ENCODE peak calls at places on chromosomes 16 and 17, in seven cellular contexts. L, W, A, G, X, D and Z are unnamed samples.

GRCh38 chr16:67542464-67542863 is 13.8 kb downstream of the RIPOR1 start:
- DNase-seq in L (peak; percentile 86), W (no peak), A (peak; percentile 88), G (peak; percentile 81), X (peak; percentile 91), D (peak; percentile 40), Z (no peak)

GRCh38 chr16:70529051-70529777 is 5.6 kb downstream of the SF3B3 start:
- DNase-seq in L (peak; percentile 62), W (no peak), A (peak; percentile 63), G (peak; percentile 75), X (no peak), D (no peak), Z (no peak)

GRCh38 chr17:63041722-63042121 is 75.7 kb downstream of the TANC2 start:
- DNase-seq in L (no peak), W (no peak), A (no peak), G (no peak), X (no peak), D (no peak), Z (no peak)

GRCh38 chr17:859461-860195 is 77.5 kb downstream of the MRM3 start:
- DNase-seq in L (no peak), W (no peak), A (no peak), G (no peak), X (no peak), D (no peak), Z (no peak)

GRCh38 chr16:19382084-19382801 is 35.4 kb upstream of the TMC5 start:
- DNase-seq in L (no peak), W (peak; percentile 15), A (no peak), G (no peak), X (no peak), D (peak; percentile 41), Z (no peak)

GRCh38 chr17:66397486-66397885 is 95.1 kb downstream of the PRKCA start:
- DNase-seq in L (no peak), W (no peak), A (peak; percentile 19), G (no peak), X (no peak), D (no peak), Z (no peak)

GRCh38 chr16:886084-886543 is 84.7 kb downstream of the LMF1 start:
- DNase-seq in L (no peak), W (no peak), A (no peak), G (no peak), X (no peak), D (no peak), Z (no peak)

GRCh38 chr17:74960739-74961342 is 11.7 kb downstream of the HID1 start:
- DNase-seq in L (peak; percentile 94), W (no peak), A (peak; percentile 81), G (peak; percentile 73), X (peak; percentile 63), D (peak; percentile 55), Z (no peak)

GRCh38 chr16:74793571-74793970 is 19.0 kb upstream of the FA2H start:
- DNase-seq in L (no peak), W (no peak), A (no peak), G (no peak), X (no peak), D (no peak), Z (no peak)

GRCh38 chr16:62909597-62909996 is 873.4 kb upstream of the CDH8 start:
- DNase-seq in L (no peak), W (no peak), A (no peak), G (no peak), X (no peak), D (no peak), Z (no peak)

GRCh38 chr16:20166531-20167235 is 93.0 kb upstream of the GPR139 start:
- DNase-seq in L (no peak), W (no peak), A (no peak), G (no peak), X (no peak), D (no peak), Z (no peak)

GRCh38 chr17:74132354-74132753 is 71.1 kb upstream of the RPL38 start:
- DNase-seq in L (no peak), W (no peak), A (no peak), G (no peak), X (no peak), D (no peak), Z (no peak)

GRCh38 chr17:47297661-47298400 is 25.9 kb upstream of the EFCAB13 start:
- DNase-seq in L (no peak), W (no peak), A (no peak), G (no peak), X (no peak), D (no peak), Z (no peak)

GRCh38 chr17:80216473-80217456 is 3.4 kb downstream of the SGSH start:
- DNase-seq in L (no peak), W (no peak), A (no peak), G (no peak), X (no peak), D (no peak), Z (no peak)

GRCh38 chr17:78357687-78358537 is 2.0 kb downstream of the SOCS3 start:
- DNase-seq in L (no peak), W (no peak), A (no peak), G (no peak), X (no peak), D (no peak), Z (no peak)

GRCh38 chr17:75404739-75405364 is 626 bp downstream of the GRB2 start:
- DNase-seq in L (peak; percentile 58), W (peak; percentile 43), A (peak; percentile 58), G (peak; percentile 81), X (no peak), D (peak; percentile 42), Z (no peak)

GRCh38 chr17:68198931-68199836 is 48.7 kb upstream of the AMZ2 start:
- DNase-seq in L (peak; percentile 41), W (no peak), A (no peak), G (no peak), X (peak; percentile 26), D (no peak), Z (no peak)

GRCh38 chr17:33233855-33234228 is 59.3 kb downstream of the ASIC2 start:
- DNase-seq in L (no peak), W (no peak), A (no peak), G (no peak), X (no peak), D (no peak), Z (no peak)

DNA sequence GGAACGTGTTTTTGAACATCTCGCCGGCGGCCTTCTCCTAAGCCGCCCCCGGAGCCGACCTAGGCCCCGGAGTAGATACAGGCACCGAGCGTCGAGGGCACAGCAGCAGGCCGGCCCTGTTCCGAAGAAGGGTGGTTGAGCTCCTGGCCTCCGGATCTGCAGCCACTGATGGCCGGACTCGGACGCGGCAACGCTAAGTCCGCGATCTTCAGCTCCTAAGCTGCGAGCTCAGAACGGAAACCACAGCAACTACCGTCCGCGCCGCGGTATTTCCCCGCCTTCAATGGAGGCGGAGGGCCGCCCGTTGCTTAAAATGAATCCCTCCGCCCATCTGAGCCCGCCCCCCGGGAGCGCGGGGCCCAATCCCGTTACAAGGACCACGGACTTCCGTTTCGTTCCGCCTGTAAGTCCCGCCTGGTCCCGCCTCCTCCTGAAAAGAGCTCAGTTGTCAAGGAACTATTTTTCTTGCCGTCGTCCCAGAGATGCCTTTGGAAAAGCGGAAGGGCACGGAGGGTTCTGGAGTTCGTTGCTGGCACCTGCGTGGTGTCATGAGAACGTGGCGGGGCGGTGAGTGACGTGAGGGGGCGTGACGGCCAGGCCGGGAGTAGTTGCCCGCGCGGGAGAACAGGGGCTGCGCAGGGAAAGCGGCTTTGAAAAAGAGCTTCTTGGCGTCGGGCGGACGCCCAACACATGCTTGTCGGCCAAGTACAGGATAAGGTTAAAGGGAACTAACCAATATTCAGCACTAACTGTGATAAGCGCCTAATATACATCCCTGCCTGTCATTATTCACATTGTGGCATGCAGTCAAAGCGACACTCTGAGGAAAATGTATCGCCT is at the start of gene CFAP20:
- DNase-seq in L (peak; percentile 91), W (peak; percentile 99), A (peak; percentile 100), G (peak; percentile 100), X (peak; percentile 74), D (peak; percentile 99), Z (peak; percentile 97)
- TF ChIP-seq POLR2A in L (peak; percentile 84), W (peak; percentile 82), A (peak; percentile 85), G (peak; percentile 91), X (peak; percentile 86), D (peak; percentile 80), Z (no peak)

GRCh38 chr17:76582660-76583059 is 3.0 kb downstream of the ST6GALNAC2 start:
- DNase-seq in L (no peak), W (no peak), A (no peak), G (no peak), X (no peak), D (no peak), Z (no peak)

GRCh38 chr17:76585649-76586593 is at the start of gene ST6GALNAC2:
- DNase-seq in L (peak; percentile 70), W (peak; percentile 80), A (peak; percentile 81), G (peak; percentile 71), X (no peak), D (peak; percentile 84), Z (no peak)

GRCh38 chr17:76584427-76585047 is 1.1 kb downstream of the ST6GALNAC2 start:
- DNase-seq in L (no peak), W (no peak), A (no peak), G (no peak), X (no peak), D (no peak), Z (no peak)

GRCh38 chr17:76586741-76587487 is 1.3 kb upstream of the ST6GALNAC2 start:
- DNase-seq in L (no peak), W (no peak), A (no peak), G (no peak), X (no peak), D (no peak), Z (no peak)

DNA sequence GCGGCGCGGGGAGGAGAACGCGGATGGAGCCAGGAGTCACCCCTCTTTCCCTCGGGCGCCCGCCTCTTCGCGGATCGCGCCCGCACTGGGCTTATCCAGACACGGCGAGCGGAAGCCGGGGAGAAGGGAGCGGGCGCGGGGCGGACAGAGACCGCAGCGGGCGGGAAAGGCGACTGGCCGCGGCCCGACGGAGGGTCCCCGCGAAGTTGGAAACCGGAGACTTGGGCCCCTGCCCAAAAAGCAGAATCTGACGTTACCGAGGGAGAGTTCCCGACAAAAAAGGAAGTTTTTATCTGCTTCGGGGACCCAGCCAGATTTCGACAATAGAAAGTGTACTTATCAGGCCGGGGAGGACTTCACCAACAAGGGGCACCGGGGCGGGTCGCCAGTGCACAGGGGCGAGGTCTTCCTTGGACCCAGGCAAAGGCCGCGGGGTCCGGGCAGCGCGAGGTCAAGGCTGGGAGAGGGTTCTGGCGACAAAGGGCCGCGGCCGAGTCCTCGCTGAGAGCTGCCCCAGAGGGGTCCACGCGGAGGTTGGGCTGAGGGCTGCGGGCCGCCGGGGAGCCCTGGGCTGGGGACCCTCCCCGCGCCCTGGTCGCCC is 512 bp downstream of the ST6GALNAC2 start:
- DNase-seq in L (no peak), W (peak; percentile 34), A (peak; percentile 43), G (no peak), X (no peak), D (peak; percentile 52), Z (no peak)
- TF ChIP-seq POLR2A in L (no peak), W (no peak), A (no peak), G (no peak), X (no peak), D (no peak), Z (no peak)

GRCh38 chr17:43760254-43760852 is 1.8 kb upstream of the SOST start:
- DNase-seq in L (peak; percentile 98), W (peak; percentile 95), A (peak; percentile 85), G (peak; percentile 89), X (peak; percentile 81), D (peak; percentile 96), Z (no peak)
- TF ChIP-seq POLR2A in L (no peak), W (no peak), A (no peak), G (no peak), X (no peak), D (no peak), Z (no peak)

DNA sequence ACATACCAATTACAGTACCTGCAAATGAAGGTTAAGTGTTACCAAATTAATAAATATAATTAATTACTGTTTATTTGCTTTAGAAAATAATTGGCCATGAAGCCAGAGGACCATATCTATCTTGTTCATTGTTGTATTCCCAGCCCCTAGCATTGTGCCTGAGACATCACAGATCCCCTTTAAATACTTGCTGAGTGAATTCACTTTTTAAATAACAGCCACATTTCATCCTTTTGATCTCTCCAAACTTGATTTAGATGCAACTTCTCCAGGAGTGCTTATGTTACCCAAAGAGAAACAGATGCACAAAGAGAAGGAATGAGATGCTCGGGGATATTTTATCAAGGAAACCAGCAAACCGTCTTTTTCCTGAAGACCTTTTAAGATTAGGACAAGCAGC is 66.3 kb downstream of the CHD9 start:
- DNase-seq in L (no peak), W (no peak), A (no peak), G (no peak), X (no peak), D (no peak), Z (no peak)
- TF ChIP-seq POLR2A in L (no peak), W (no peak), A (no peak), G (no peak), X (no peak), D (no peak), Z (no peak)